ENCODE peak calls at places on chromosomes 7 and 10, in five cellular contexts. T, J, H, E and L are unnamed samples.
A peak's percentile ranks its signal among the peaks of the same experiment; 100 is the strongest.

GRCh38 chr7:15015545-15016314 is 113.2 kb upstream of the DGKB start:
- DNase-seq in T (no peak), H (peak; percentile 15), E (no peak), J (peak; percentile 52), L (peak; percentile 88)

GRCh38 chr7:20784311-20785210 is 2.1 kb downstream of the SP8 start:
- DNase-seq in E (no peak), T (no peak), H (no peak), J (no peak), L (no peak)

GRCh38 chr10:79127151-79127961 is 58.6 kb downstream of the ZMIZ1 start:
- DNase-seq in J (no peak), H (no peak), E (no peak), T (peak; percentile 63), L (peak; percentile 87)

GRCh38 chr10:78045237-78045636 is 11.6 kb downstream of the RPS24 start:
- DNase-seq in H (no peak), E (no peak), T (no peak), J (peak; percentile 79), L (no peak)

GRCh38 chr10:86888585-86889381 is 68.6 kb downstream of the MMRN2 start:
- DNase-seq in J (peak; percentile 85), H (no peak), E (no peak), T (no peak), L (peak; percentile 52)

GRCh38 chr7:6172331-6173295 is 99.8 kb downstream of the CYTH3 start:
- DNase-seq in T (no peak), H (no peak), J (no peak), E (no peak), L (no peak)

GRCh38 chr7:33062023-33062781 is at the start of gene NT5C3A:
- DNase-seq in T (no peak), H (no peak), E (peak; percentile 16), J (peak; percentile 41), L (peak; percentile 45)

GRCh38 chr10:132478341-132479023 is 59.1 kb upstream of the INPP5A start:
- DNase-seq in T (no peak), E (no peak), H (no peak), J (no peak), L (no peak)

GRCh38 chr7:22561895-22562593 is 62.1 kb upstream of the STEAP1B start:
- DNase-seq in T (no peak), J (peak; percentile 37), H (no peak), E (no peak), L (no peak)

GRCh38 chr10:132185601-132186487 is 904 bp upstream of the DPYSL4 start:
- DNase-seq in E (peak; percentile 52), T (no peak), J (peak; percentile 38), H (no peak), L (peak; percentile 43)

GRCh38 chr10:6144609-6145413 is 56.0 kb downstream of the RBM17 start:
- DNase-seq in H (no peak), J (peak; percentile 94), T (peak; percentile 83), E (peak; percentile 81), L (peak; percentile 80)

GRCh38 chr10:7551891-7552731 is 114.7 kb downstream of the ITIH5 start:
- DNase-seq in E (no peak), J (no peak), H (no peak), T (peak; percentile 30), L (no peak)

GRCh38 chr7:53877688-53878087 is 664.5 kb upstream of the VSTM2A start:
- DNase-seq in J (no peak), E (no peak), H (no peak), T (no peak), L (no peak)